ENCODE peak calls at places on chromosomes 11 and 22, in ten cellular contexts. One of them, this sample, is unnamed.

GRCh38 chr11:43315966-43316365 is 4.2 kb downstream of the API5 start:
- DNase-seq in stomach: no peak
- DNase-seq in lower leg skin: no peak
- DNase-seq in spleen: no peak
- DNase-seq in HCT116: no peak
- DNase-seq in gastrocnemius medialis: no peak
- DNase-seq in body of pancreas: no peak
- DNase-seq in tibial nerve: no peak
- DNase-seq in thyroid gland: no peak
- DNase-seq in adrenal gland: no peak
- DNase-seq in this sample: no peak

GRCh38 chr22:39174498-39175120 is 22.1 kb upstream of the CBX7 start:
- DNase-seq in stomach: peak
- DNase-seq in lower leg skin: peak
- DNase-seq in spleen: peak
- DNase-seq in HCT116: peak
- DNase-seq in gastrocnemius medialis: no peak
- DNase-seq in body of pancreas: peak
- DNase-seq in tibial nerve: peak
- DNase-seq in thyroid gland: peak
- DNase-seq in adrenal gland: peak
- DNase-seq in this sample: peak

GRCh38 chr22:23243006-23243573 is 62.8 kb downstream of the BCR start:
- DNase-seq in stomach: no peak
- DNase-seq in lower leg skin: no peak
- DNase-seq in spleen: no peak
- DNase-seq in HCT116: no peak
- DNase-seq in gastrocnemius medialis: no peak
- DNase-seq in body of pancreas: no peak
- DNase-seq in tibial nerve: no peak
- DNase-seq in thyroid gland: peak
- DNase-seq in adrenal gland: no peak
- DNase-seq in this sample: no peak

GRCh38 chr11:894575-895201 is 15.9 kb downstream of the CHID1 start:
- DNase-seq in stomach: no peak
- DNase-seq in lower leg skin: no peak
- DNase-seq in spleen: no peak
- DNase-seq in HCT116: no peak
- DNase-seq in gastrocnemius medialis: no peak
- DNase-seq in body of pancreas: no peak
- DNase-seq in tibial nerve: no peak
- DNase-seq in thyroid gland: no peak
- DNase-seq in adrenal gland: no peak
- DNase-seq in this sample: no peak

GRCh38 chr11:64011371-64011770 is 24.4 kb upstream of the FLRT1 start:
- DNase-seq in stomach: no peak
- DNase-seq in lower leg skin: no peak
- DNase-seq in spleen: no peak
- DNase-seq in HCT116: no peak
- DNase-seq in gastrocnemius medialis: no peak
- DNase-seq in body of pancreas: no peak
- DNase-seq in tibial nerve: no peak
- DNase-seq in thyroid gland: no peak
- DNase-seq in adrenal gland: no peak
- DNase-seq in this sample: no peak

GRCh38 chr11:126334665-126335462 is 20.6 kb upstream of the ST3GAL4 start:
- DNase-seq in stomach: no peak
- DNase-seq in lower leg skin: no peak
- DNase-seq in spleen: peak
- DNase-seq in HCT116: no peak
- DNase-seq in gastrocnemius medialis: no peak
- DNase-seq in body of pancreas: no peak
- DNase-seq in tibial nerve: no peak
- DNase-seq in thyroid gland: no peak
- DNase-seq in adrenal gland: no peak
- DNase-seq in this sample: peak

GRCh38 chr22:47322854-47323253 is 560.4 kb downstream of the TBC1D22A start:
- DNase-seq in stomach: no peak
- DNase-seq in lower leg skin: no peak
- DNase-seq in spleen: no peak
- DNase-seq in HCT116: no peak
- DNase-seq in gastrocnemius medialis: no peak
- DNase-seq in body of pancreas: no peak
- DNase-seq in tibial nerve: no peak
- DNase-seq in thyroid gland: no peak
- DNase-seq in adrenal gland: no peak
- DNase-seq in this sample: no peak

GRCh38 chr22:39900306-39901227 is at the start of gene GRAP2:
- DNase-seq in stomach: no peak
- DNase-seq in lower leg skin: no peak
- DNase-seq in spleen: no peak
- DNase-seq in HCT116: no peak
- DNase-seq in gastrocnemius medialis: no peak
- DNase-seq in body of pancreas: peak
- DNase-seq in tibial nerve: no peak
- DNase-seq in thyroid gland: no peak
- DNase-seq in adrenal gland: no peak
- DNase-seq in this sample: no peak

GRCh38 chr11:11400121-11400520 is 47.1 kb upstream of the CSNK2A3 start:
- DNase-seq in stomach: no peak
- DNase-seq in lower leg skin: no peak
- DNase-seq in spleen: no peak
- DNase-seq in HCT116: no peak
- DNase-seq in gastrocnemius medialis: no peak
- DNase-seq in body of pancreas: no peak
- DNase-seq in tibial nerve: no peak
- DNase-seq in thyroid gland: no peak
- DNase-seq in adrenal gland: no peak
- DNase-seq in this sample: no peak

GRCh38 chr11:93017821-93018690 is 48.6 kb downstream of the MTNR1B start:
- DNase-seq in stomach: no peak
- DNase-seq in lower leg skin: no peak
- DNase-seq in spleen: no peak
- DNase-seq in HCT116: no peak
- DNase-seq in gastrocnemius medialis: no peak
- DNase-seq in body of pancreas: no peak
- DNase-seq in tibial nerve: no peak
- DNase-seq in thyroid gland: no peak
- DNase-seq in adrenal gland: peak
- DNase-seq in this sample: no peak

GRCh38 chr11:6418958-6419611 is at the start of gene APBB1:
- DNase-seq in stomach: peak
- DNase-seq in lower leg skin: no peak
- DNase-seq in spleen: peak
- DNase-seq in HCT116: no peak
- DNase-seq in gastrocnemius medialis: peak
- DNase-seq in body of pancreas: peak
- DNase-seq in tibial nerve: peak
- DNase-seq in thyroid gland: peak
- DNase-seq in adrenal gland: peak
- DNase-seq in this sample: peak

GRCh38 chr22:26285632-26286031 is 116.4 kb downstream of the SEZ6L start:
- DNase-seq in stomach: no peak
- DNase-seq in lower leg skin: no peak
- DNase-seq in spleen: no peak
- DNase-seq in HCT116: no peak
- DNase-seq in gastrocnemius medialis: no peak
- DNase-seq in body of pancreas: no peak
- DNase-seq in tibial nerve: no peak
- DNase-seq in thyroid gland: no peak
- DNase-seq in adrenal gland: no peak
- DNase-seq in this sample: no peak

DNA sequence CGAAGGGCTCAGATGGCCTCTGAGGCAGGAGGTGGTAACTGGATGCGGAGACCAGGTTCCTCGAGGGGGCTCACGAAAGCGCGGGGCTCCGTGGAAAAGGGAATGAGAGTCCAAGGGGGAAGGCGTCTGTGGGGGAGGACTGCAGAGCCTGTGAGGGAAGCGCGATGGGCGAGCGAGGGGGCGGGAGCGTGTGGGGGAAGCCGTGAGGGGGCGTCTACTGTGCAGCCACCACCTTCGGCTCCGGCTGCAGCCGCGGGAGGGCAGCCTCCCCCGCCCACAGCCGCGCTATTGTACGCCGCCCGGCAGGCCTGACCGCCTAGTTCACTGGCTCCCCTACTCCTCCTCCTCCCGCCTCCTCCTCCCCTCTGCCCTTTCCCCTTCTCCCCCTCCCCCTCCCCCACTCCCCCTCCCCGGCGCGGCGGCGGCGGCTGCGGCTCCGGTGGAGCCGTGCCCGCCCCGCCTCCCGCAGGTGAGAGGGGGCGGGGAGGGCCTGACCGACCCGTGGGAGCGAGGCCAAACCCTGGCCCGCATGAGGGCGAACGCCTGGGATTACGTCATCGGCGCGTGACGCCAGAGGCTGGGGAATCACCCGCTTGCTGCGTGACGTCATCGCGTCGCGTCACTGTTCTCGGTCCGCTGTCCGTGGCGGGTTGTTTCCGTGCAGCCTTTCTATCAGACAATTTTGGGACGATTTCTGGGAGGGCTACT is at the start of gene PAK1:
- DNase-seq in stomach: peak
- DNase-seq in lower leg skin: peak
- DNase-seq in spleen: peak
- DNase-seq in HCT116: peak
- DNase-seq in gastrocnemius medialis: peak
- DNase-seq in body of pancreas: peak
- DNase-seq in tibial nerve: peak
- DNase-seq in thyroid gland: peak
- DNase-seq in adrenal gland: peak
- DNase-seq in this sample: peak
- TF ChIP-seq POLR2A in stomach: no peak
- TF ChIP-seq POLR2A in lower leg skin: no peak
- TF ChIP-seq POLR2A in spleen: no peak
- TF ChIP-seq POLR2A in HCT116: no peak
- TF ChIP-seq POLR2A in gastrocnemius medialis: no peak
- TF ChIP-seq POLR2A in body of pancreas: peak
- TF ChIP-seq POLR2A in tibial nerve: no peak
- TF ChIP-seq POLR2A in thyroid gland: no peak
- TF ChIP-seq POLR2A in adrenal gland: peak
- TF ChIP-seq POLR2A in this sample: no peak

DNA sequence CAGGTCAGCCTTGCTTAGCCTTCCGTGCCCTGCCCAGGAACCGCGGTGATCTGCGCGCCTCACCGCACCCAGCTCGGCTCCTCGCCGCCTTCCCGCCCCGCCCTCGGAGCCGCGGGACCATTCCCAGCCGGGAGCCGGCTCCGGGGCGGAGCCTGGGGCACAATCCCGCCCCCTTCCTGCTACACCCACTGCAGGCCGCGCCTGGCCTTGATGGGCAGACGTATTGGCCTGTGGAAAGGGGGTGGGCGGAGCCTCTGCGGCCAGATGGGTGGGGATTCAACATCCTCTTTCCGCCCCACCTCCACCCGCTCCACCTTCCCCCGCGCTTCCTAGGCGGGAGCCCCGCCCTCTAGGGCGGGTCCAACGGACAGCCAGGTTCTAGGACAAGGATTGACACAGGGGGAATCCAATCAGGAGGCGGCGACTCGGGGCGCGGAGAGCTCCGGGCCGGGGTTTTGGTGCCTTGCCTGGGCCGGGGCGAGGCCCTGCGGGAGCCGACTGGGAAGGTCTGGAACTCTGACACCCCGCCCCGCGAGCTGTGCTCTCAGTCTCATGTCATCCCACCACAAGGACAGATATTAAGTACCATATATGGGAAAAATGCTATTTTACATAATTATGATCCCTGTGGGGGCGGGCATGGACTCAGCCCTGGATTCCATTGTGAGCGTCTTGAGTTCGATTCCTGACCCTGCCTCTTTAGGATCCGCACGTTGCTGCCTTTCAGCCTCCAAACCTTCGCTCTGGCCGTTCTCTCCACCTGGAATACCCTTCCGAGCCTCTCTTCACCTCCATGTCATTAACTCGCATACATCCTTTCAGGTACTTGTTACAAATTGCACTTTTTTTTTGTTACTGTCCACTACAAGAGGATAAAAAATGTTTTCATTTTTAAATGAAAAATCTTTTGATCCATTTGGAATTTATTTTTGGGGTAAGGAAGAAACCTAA is at the start of gene MYH9:
- DNase-seq in stomach: peak
- DNase-seq in lower leg skin: peak
- DNase-seq in spleen: peak
- DNase-seq in HCT116: peak
- DNase-seq in gastrocnemius medialis: peak
- DNase-seq in body of pancreas: peak
- DNase-seq in tibial nerve: peak
- DNase-seq in thyroid gland: peak
- DNase-seq in adrenal gland: peak
- DNase-seq in this sample: peak
- TF ChIP-seq POLR2A in stomach: peak
- TF ChIP-seq POLR2A in lower leg skin: peak
- TF ChIP-seq POLR2A in spleen: peak
- TF ChIP-seq POLR2A in HCT116: peak
- TF ChIP-seq POLR2A in gastrocnemius medialis: peak
- TF ChIP-seq POLR2A in body of pancreas: peak
- TF ChIP-seq POLR2A in tibial nerve: peak
- TF ChIP-seq POLR2A in thyroid gland: peak
- TF ChIP-seq POLR2A in adrenal gland: peak
- TF ChIP-seq POLR2A in this sample: peak

GRCh38 chr11:108498046-108498815 is at the start of gene POGLUT3:
- DNase-seq in stomach: peak
- DNase-seq in lower leg skin: peak
- DNase-seq in spleen: peak
- DNase-seq in HCT116: no peak
- DNase-seq in gastrocnemius medialis: peak
- DNase-seq in body of pancreas: peak
- DNase-seq in tibial nerve: no peak
- DNase-seq in thyroid gland: peak
- DNase-seq in adrenal gland: peak
- DNase-seq in this sample: peak
- TF ChIP-seq POLR2A in stomach: no peak
- TF ChIP-seq POLR2A in lower leg skin: no peak
- TF ChIP-seq POLR2A in spleen: no peak
- TF ChIP-seq POLR2A in HCT116: peak
- TF ChIP-seq POLR2A in gastrocnemius medialis: no peak
- TF ChIP-seq POLR2A in body of pancreas: no peak
- TF ChIP-seq POLR2A in tibial nerve: peak
- TF ChIP-seq POLR2A in thyroid gland: no peak
- TF ChIP-seq POLR2A in adrenal gland: no peak
- TF ChIP-seq POLR2A in this sample: no peak

DNA sequence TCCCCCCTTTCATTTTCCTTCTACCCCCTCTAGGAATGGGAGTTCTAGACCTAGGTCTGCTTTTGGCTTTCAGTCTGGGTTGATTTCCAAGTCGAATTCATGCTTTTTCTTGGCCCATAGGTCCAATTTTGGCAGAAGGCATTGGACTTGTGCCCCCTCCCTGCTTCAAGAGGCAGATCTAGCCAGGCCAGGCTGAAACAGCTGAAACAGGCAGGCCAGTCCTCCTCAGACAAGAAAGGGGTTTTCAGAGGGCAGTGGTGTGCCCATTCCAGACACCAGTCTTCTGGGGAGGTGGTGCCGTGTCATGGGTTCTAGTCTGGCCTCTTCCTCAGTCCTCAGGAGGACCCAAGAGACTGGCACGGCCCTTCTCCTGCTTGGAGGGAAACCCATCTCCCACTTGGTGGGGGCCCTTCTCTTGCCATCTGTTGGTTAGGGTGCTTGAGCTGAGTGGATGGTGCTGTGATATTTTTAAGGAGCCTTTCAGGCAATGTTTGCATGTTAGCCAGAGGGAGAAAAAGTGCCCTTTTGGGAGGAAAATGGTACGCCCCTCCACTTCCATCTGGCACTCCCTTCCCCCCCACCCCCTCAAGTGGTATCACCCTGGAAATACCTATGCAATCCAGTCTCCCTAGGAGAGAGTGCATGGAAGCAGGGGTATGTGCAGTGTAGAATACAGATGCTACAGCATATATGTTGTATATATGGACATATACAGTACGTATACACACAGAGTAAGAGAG is 53.6 kb downstream of the SYT13 start:
- DNase-seq in stomach: no peak
- DNase-seq in lower leg skin: no peak
- DNase-seq in spleen: peak
- DNase-seq in HCT116: no peak
- DNase-seq in gastrocnemius medialis: no peak
- DNase-seq in body of pancreas: no peak
- DNase-seq in tibial nerve: no peak
- DNase-seq in thyroid gland: no peak
- DNase-seq in adrenal gland: no peak
- DNase-seq in this sample: no peak
- TF ChIP-seq POLR2A in stomach: no peak
- TF ChIP-seq POLR2A in lower leg skin: no peak
- TF ChIP-seq POLR2A in spleen: no peak
- TF ChIP-seq POLR2A in HCT116: no peak
- TF ChIP-seq POLR2A in gastrocnemius medialis: no peak
- TF ChIP-seq POLR2A in body of pancreas: no peak
- TF ChIP-seq POLR2A in tibial nerve: no peak
- TF ChIP-seq POLR2A in thyroid gland: no peak
- TF ChIP-seq POLR2A in adrenal gland: no peak
- TF ChIP-seq POLR2A in this sample: no peak